ENCODE peak calls at places on chromosomes 16 and 17, in nine cellular contexts. K is endothelial cell, G is Calu3, U is endothelial cell of umbilical vein, Z is fibroblast of the aortic adventitia, J is right lobe of liver, N is dorsolateral prefrontal cortex, L is GM20000, M is lower leg skin. H is an unnamed sample.

GRCh38 chr16:47057631-47057996 is 84.1 kb upstream of the DNAJA2 start:
- DNase-seq in K (no peak), G (no peak), U (no peak), Z (no peak), J (no peak), N (no peak), L (no peak), M (peak), H (no peak)

GRCh38 chr16:9138731-9139501 is 47.5 kb downstream of the HAPSTR1 start:
- DNase-seq in K (peak), G (peak), U (peak), Z (peak), J (peak), N (peak), L (peak), M (peak), H (peak)

GRCh38 chr17:51745993-51746392 is 412.5 kb downstream of the CA10 start:
- DNase-seq in K (no peak), G (no peak), U (no peak), Z (no peak), J (no peak), N (no peak), L (no peak), M (no peak), H (no peak)

GRCh38 chr16:11552445-11552844 is 34.3 kb downstream of the LITAF start:
- DNase-seq in K (no peak), G (no peak), U (no peak), Z (no peak), J (no peak), N (no peak), L (no peak), M (no peak), H (no peak)

GRCh38 chr17:8481089-8481488 is 45.4 kb downstream of the NDEL1 start:
- DNase-seq in K (no peak), G (no peak), U (no peak), Z (no peak), J (no peak), N (no peak), L (no peak), M (peak), H (no peak)

GRCh38 chr17:7133424-7133823 is 18.8 kb upstream of the ASGR2 start:
- DNase-seq in K (peak), G (no peak), U (peak), Z (no peak), J (peak), N (no peak), L (no peak), M (no peak), H (no peak)

GRCh38 chr17:32191306-32191705 is 49.0 kb downstream of the RHOT1 start:
- DNase-seq in K (no peak), G (no peak), U (peak), Z (peak), J (no peak), N (no peak), L (no peak), M (no peak), H (peak)

GRCh38 chr17:13541032-13541480 is 60.7 kb downstream of the HS3ST3A1 start:
- DNase-seq in K (no peak), G (no peak), U (no peak), Z (peak), J (no peak), N (no peak), L (no peak), M (no peak), H (peak)

GRCh38 chr17:55420776-55421178 is 858 bp downstream of the MMD start:
- DNase-seq in K (peak), G (peak), U (no peak), Z (no peak), J (peak), N (peak), L (peak), M (peak), H (no peak)

GRCh38 chr17:81350320-81350686 is 45.0 kb upstream of the BAHCC1 start:
- DNase-seq in K (no peak), G (no peak), U (no peak), Z (no peak), J (no peak), N (no peak), L (no peak), M (no peak), H (no peak)

GRCh38 chr17:80105762-80106161 is 4.4 kb downstream of the GAA start:
- DNase-seq in K (no peak), G (no peak), U (no peak), Z (peak), J (peak), N (peak), L (no peak), M (peak), H (no peak)
- TF ChIP-seq CTCF in K (no peak), G (no peak), U (no peak), Z (no peak), J (no peak), N (no peak), L (no peak), M (no peak), H (no peak)

DNA sequence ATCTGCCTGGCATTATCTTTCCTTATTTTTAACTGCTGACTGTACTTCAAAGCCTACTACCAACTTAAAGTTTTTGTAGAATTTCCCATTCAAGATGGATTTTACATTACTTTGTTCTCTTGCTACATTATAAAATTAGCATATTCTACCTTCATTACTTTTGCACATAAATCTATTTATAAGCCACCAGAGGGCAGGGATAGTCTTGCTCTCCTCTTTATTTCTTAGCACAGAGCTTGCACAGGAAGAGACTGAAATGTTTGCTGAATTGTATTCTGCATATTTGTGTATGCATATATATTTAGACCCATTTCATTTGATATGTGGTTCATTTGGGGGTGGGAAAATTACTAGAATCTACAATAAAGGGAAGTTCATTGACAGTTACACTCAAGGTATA is 108.0 kb downstream of the SKAP1 start:
- DNase-seq in K (no peak), G (no peak), U (no peak), Z (peak), J (no peak), N (no peak), L (no peak), M (no peak), H (peak)
- TF ChIP-seq CTCF in K (no peak), G (no peak), U (peak), Z (peak), J (peak), N (no peak), L (no peak), M (no peak), H (peak)

DNA sequence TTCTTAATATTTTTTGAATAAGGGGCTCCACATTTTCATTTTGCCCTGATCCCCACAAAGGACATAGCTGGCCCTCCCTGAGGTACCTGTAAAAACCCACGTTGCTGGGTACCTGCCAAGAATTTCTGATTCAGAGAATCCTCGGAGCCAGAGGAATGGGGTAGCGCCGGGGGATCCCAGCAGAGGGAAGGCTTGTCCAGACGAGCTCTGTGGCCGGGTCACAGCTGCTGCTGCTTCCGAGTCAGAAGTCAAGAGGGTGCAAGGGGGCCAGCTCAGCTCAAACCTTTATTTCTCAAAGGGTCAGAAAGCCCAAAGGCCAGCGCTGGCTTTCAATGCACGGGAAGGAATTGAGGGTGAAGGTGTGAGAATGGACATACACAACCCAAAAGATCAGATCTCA is 68.9 kb upstream of the SDK2 start:
- DNase-seq in K (no peak), G (no peak), U (no peak), Z (no peak), J (no peak), N (no peak), L (no peak), M (no peak), H (no peak)
- TF ChIP-seq CTCF in K (no peak), G (no peak), U (no peak), Z (no peak), J (no peak), N (no peak), L (no peak), M (no peak), H (no peak)

GRCh38 chr17:68785565-68786486 is 169.4 kb downstream of the ABCA8 start:
- DNase-seq in K (no peak), G (no peak), U (no peak), Z (no peak), J (no peak), N (no peak), L (no peak), M (no peak), H (no peak)
- TF ChIP-seq CTCF in K (no peak), G (no peak), U (no peak), Z (peak), J (no peak), N (no peak), L (no peak), M (no peak), H (no peak)

GRCh38 chr17:67082110-67082509 is 37.8 kb downstream of the CACNG1 start:
- DNase-seq in K (no peak), G (no peak), U (no peak), Z (no peak), J (no peak), N (no peak), L (peak), M (no peak), H (no peak)
- TF ChIP-seq CTCF in K (no peak), G (no peak), U (no peak), Z (no peak), J (no peak), N (no peak), L (no peak), M (no peak), H (no peak)

GRCh38 chr17:21125862-21126261 is 902 bp upstream of the DHRS7B start:
- DNase-seq in K (no peak), G (no peak), U (peak), Z (no peak), J (no peak), N (no peak), L (no peak), M (no peak), H (no peak)

GRCh38 chr17:21127508-21128077 is 829 bp downstream of the DHRS7B start:
- DNase-seq in K (no peak), G (no peak), U (no peak), Z (peak), J (no peak), N (no peak), L (no peak), M (no peak), H (no peak)

GRCh38 chr17:21129023-21129681 is 2.4 kb downstream of the DHRS7B start:
- DNase-seq in K (peak), G (peak), U (peak), Z (peak), J (no peak), N (no peak), L (no peak), M (no peak), H (peak)

GRCh38 chr17:21124096-21124495 is 2.7 kb upstream of the DHRS7B start:
- DNase-seq in K (no peak), G (peak), U (no peak), Z (no peak), J (no peak), N (no peak), L (no peak), M (no peak), H (no peak)

GRCh38 chr17:21126645-21127507 is at the start of gene DHRS7B:
- DNase-seq in K (peak), G (peak), U (peak), Z (peak), J (peak), N (peak), L (peak), M (peak), H (peak)
- TF ChIP-seq CTCF in K (no peak), G (no peak), U (no peak), Z (peak), J (no peak), N (no peak), L (no peak), M (no peak), H (peak)

GRCh38 chr16:3183445-3184139 is 4.4 kb upstream of the OR1F1 start:
- DNase-seq in K (peak), G (no peak), U (no peak), Z (no peak), J (no peak), N (no peak), L (peak), M (no peak), H (no peak)
- TF ChIP-seq CTCF in K (no peak), G (no peak), U (no peak), Z (no peak), J (no peak), N (no peak), L (no peak), M (no peak), H (peak)

GRCh38 chr16:56869513-56870270 is 4.7 kb downstream of the SLC12A3 start:
- DNase-seq in K (peak), G (peak), U (no peak), Z (no peak), J (no peak), N (no peak), L (peak), M (no peak), H (peak)
- TF ChIP-seq CTCF in K (peak), G (no peak), U (peak), Z (no peak), J (peak), N (no peak), L (no peak), M (no peak), H (peak)

DNA sequence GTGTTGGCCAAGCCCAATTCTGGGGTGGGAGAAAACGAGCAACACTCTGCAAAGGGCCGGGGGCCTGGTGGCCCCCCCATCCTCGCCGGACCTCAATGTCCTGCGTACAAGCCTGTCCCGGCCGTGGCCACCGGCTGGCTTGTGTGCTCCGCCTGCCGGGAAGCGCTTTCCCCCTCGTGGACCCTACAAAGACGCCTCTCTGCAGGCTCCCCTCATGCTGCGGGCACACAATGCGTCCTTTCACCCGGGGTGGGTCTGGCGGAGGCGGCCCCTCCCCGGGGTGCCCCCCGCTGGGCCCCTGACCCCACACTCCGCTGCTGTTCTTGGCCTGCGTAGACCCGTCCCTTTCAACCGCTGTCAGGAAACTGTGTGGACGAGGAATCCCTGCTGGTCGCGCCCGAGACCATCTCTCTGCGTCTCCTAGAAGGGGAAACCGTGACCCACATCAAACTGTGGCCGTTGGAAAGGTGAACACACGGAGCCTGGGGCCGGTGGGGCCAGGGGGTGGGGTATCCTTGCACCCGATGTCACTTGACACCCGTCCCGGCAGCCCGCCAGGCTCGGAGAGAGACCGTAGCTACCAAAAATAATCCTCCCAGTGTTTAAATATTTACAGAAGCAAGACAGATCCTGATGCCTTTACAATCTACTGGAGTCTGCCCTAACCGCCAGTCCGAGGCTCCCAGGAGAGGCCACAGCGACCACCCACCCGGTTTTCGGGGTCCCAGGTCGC is 43.6 kb downstream of the TBC1D16 start:
- DNase-seq in K (no peak), G (peak), U (no peak), Z (no peak), J (peak), N (no peak), L (no peak), M (no peak), H (no peak)
- TF ChIP-seq CTCF in K (no peak), G (no peak), U (no peak), Z (no peak), J (no peak), N (peak), L (no peak), M (no peak), H (peak)

H was measured in HFFc6.